ENCODE peak calls at places on chromosomes 3 and 15, in four cellular contexts. D, H, J and K are unnamed samples.

GRCh38 chr3:38000965-38001455 is 10.4 kb downstream of the VILL start:
- DNase-seq in J (no peak), D (no peak), H (no peak), K (no peak)

GRCh38 chr15:58043192-58043903 is 22.2 kb downstream of the ALDH1A2 start:
- DNase-seq in J (peak; percentile 27), H (peak; percentile 12), D (peak; percentile 29), K (no peak)

GRCh38 chr3:61961882-61962281 is 400.5 kb downstream of the PTPRG start:
- DNase-seq in J (no peak), D (no peak), H (no peak), K (no peak)

GRCh38 chr3:16999871-17000270 is 115.1 kb downstream of the PLCL2 start:
- DNase-seq in J (no peak), H (no peak), D (no peak), K (no peak)

GRCh38 chr15:27272446-27272845 is 301.5 kb downstream of the GABRG3 start:
- DNase-seq in D (no peak), J (no peak), H (no peak), K (no peak)

GRCh38 chr15:52066842-52067544 is 45.6 kb downstream of the BCL2L10 start:
- DNase-seq in J (no peak), D (no peak), H (no peak), K (no peak)

GRCh38 chr3:138608322-138609214 is at the start of gene FAIM:
- DNase-seq in J (peak; percentile 50), D (peak; percentile 46), H (no peak), K (peak; percentile 54)

GRCh38 chr15:42131826-42132806 is 24.3 kb downstream of the PLA2G4F start:
- DNase-seq in D (no peak), H (no peak), J (no peak), K (no peak)

GRCh38 chr3:171672538-171672937 is 137.7 kb downstream of the PLD1 start:
- DNase-seq in D (no peak), H (no peak), J (no peak), K (no peak)

GRCh38 chr3:50297896-50298725 is 1.1 kb downstream of the HYAL3 start:
- DNase-seq in D (no peak), J (no peak), H (no peak), K (no peak)

GRCh38 chr3:98967758-98968157 is 66.3 kb upstream of the DCBLD2 start:
- DNase-seq in J (no peak), D (no peak), H (no peak), K (no peak)

GRCh38 chr3:12155833-12156232 is 2.9 kb downstream of the TIMP4 start:
- DNase-seq in H (no peak), J (peak; percentile 25), D (peak; percentile 67), K (peak; percentile 24)

GRCh38 chr3:52310861-52311566 is 5.1 kb upstream of the DNAH1 start:
- DNase-seq in D (no peak), J (no peak), H (no peak), K (no peak)

GRCh38 chr3:172987268-172987667 is 153.8 kb downstream of the SPATA16 start:
- DNase-seq in J (peak; percentile 16), D (peak; percentile 26), H (no peak), K (peak; percentile 37)

GRCh38 chr15:68224546-68225250 is 4.8 kb downstream of the CLN6 start:
- DNase-seq in D (no peak), H (no peak), J (no peak), K (peak; percentile 2)

GRCh38 chr3:11465744-11466611 is 177.7 kb downstream of the VGLL4 start:
- DNase-seq in H (no peak), D (no peak), J (no peak), K (no peak)

GRCh38 chr15:36688310-36689102 is 109.1 kb downstream of the CDIN1 start:
- DNase-seq in J (no peak), H (no peak), D (no peak), K (no peak)

GRCh38 chr15:80588801-80589200 is 106.3 kb upstream of the ABHD17C start:
- DNase-seq in H (peak; percentile 38), D (no peak), J (peak; percentile 51), K (no peak)

GRCh38 chr3:37308247-37308646 is 133.9 kb upstream of the LRRFIP2 start:
- DNase-seq in J (peak; percentile 7), D (peak; percentile 7), H (no peak), K (no peak)

GRCh38 chr3:149555941-149556340 is 81.4 kb downstream of the TM4SF4 start:
- DNase-seq in J (no peak), H (no peak), D (no peak), K (no peak)

GRCh38 chr3:44130249-44130648 is 111.4 kb upstream of the TOPAZ1 start:
- DNase-seq in D (no peak), H (no peak), J (no peak), K (no peak)

GRCh38 chr3:40148827-40149226 is 160.7 kb upstream of the EIF1B start:
- DNase-seq in J (no peak), D (no peak), H (no peak), K (no peak)

DNA sequence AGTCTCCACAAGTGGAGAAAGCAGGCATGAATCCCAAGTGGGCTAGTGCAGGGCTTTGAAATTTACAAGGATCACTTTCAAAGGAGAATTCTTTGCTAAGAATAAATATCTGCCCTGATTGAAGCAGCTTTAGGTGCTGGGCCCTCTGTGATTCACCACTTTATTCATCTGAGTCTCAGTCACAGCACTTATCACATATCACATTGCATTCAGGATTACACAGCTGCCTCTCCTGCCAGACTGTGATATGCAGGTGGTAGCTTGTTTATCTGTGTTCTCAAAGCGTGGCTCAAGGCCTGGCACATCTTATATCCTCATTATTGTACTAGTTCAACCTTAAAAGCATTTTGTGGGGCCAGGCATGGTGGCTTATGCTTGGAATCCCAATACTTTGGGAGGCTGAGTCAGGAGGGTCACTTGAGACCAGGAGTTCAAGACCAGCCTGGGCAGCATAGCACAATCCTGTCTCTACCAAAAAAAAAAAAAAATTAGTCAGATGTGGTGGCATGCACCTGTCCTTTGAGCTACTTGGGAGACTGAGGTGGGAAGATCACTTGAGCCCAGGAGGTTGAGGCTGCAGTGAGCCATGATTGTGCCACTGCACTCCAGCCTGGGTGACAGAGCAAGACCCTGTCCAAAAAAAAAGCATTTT is 156.9 kb upstream of the EIF1B start:
- DNase-seq in J (no peak), H (no peak), D (no peak), K (no peak)
- TF ChIP-seq TCF7L2 in J (no peak), H (no peak), D (no peak), K (no peak)

GRCh38 chr15:61605343-61605742 is 376.2 kb upstream of the RORA start:
- DNase-seq in J (no peak), D (no peak), H (no peak), K (no peak)
- TF ChIP-seq TCF7L2 in J (no peak), D (no peak), H (no peak), K (no peak)

GRCh38 chr3:96836153-96836915 is 21.9 kb downstream of the EPHA6 start:
- DNase-seq in H (no peak), D (no peak), J (no peak), K (no peak)
- TF ChIP-seq TCF7L2 in H (no peak), D (no peak), J (no peak), K (no peak)

DNA sequence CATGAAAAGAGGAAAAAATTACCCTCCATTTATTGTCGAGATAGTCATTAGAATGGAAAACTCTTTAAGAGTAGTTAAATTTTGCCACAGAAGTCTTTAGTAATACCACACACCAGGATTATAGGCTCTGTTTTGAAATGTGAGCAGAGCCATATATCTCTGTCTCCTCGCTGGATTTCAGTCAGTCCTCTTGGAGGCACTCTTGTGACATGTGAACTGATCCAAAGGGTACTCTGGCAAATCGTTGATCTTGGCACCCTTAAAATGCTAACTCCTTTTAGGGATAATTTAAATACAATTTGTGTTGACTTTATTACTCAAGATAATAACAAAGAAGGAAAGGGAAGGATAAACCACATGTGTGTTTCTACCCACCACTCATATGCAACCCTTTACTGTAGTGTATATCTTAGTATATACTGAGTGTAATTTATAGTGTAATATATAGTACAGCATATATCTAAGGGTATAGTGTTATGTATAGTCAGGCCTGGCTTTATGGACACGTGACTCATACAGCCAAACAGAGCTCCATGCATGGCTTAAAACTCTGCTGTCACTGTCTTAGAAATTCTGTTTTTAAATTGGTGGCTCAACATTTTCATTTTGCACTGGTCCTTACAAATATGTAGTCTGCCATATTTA is 12.3 kb upstream of the KPNA4 start:
- DNase-seq in H (no peak), D (peak; percentile 23), J (peak; percentile 12), K (no peak)
- TF ChIP-seq TCF7L2 in H (no peak), D (no peak), J (no peak), K (no peak)

GRCh38 chr15:33218071-33218491 is 23.6 kb upstream of the FMN1 start:
- DNase-seq in D (no peak), J (no peak), H (no peak), K (no peak)

GRCh38 chr15:33211409-33211808 is 16.9 kb upstream of the FMN1 start:
- DNase-seq in D (no peak), J (no peak), H (no peak), K (no peak)

DNA sequence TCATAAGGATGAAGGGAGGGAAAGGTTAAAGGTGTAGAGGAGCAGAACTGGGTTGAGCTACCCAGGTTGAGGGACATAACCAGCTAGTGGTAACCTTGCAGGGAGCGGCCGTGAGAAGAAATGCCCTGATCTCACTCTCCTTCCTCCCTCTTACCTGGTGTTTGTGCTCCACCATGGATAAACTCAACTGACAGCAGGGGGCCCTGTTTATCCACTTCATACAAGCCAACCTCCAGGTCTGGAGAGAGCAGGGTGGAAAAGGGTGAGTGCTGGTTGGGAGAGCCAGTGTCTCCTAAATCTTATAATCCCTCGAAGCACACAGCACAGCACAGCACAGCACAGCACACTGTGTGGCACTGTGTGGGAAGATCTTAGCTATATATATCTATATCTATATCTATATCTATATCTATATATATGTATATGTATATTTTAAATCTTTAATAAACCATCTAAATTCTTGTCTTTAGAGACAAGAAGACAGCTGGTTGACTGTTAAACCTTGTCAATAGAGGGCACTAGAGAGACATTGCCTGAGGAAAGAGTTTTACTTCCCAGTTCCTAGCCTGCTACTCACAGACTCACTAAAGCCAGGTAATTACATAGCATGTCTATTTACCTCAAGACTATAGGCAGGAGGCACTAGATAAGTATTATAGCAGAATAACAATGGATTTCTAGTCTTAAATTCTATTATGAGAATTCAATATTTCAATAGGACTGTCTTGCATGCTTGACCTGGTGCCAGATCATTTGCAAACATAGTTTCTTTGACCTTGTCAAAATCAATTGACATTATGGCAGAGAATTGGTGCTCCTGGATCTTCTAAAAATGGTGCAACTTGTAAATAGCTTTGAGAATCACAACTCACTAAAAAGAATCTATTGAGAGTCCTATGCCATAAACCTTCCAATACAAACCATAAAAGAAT is 21.7 kb upstream of the FMN1 start:
- DNase-seq in H (no peak), J (no peak), D (no peak), K (peak; percentile 15)
- TF ChIP-seq TCF7L2 in H (no peak), J (no peak), D (no peak), K (no peak)